ENCODE peak calls at places on chromosomes 12 and 14, in seven cellular contexts. F, C, L, T, M, G and H are unnamed samples.

GRCh38 chr12:49552425-49552824 is 13.6 kb downstream of the KCNH3 start:
- DNase-seq in F (no peak), C (no peak), L (no peak), T (no peak), M (no peak), G (no peak), H (no peak)

GRCh38 chr12:41151789-41152188 is 36.3 kb upstream of the PDZRN4 start:
- DNase-seq in F (no peak), C (no peak), L (no peak), T (peak; percentile 1), M (no peak), G (no peak), H (no peak)

GRCh38 chr12:54213084-54213483 is 24.3 kb upstream of the SMUG1 start:
- DNase-seq in F (no peak), C (no peak), L (peak; percentile 54), T (no peak), M (no peak), G (no peak), H (no peak)

GRCh38 chr12:47024463-47024862 is 55.0 kb upstream of the PCED1B start:
- DNase-seq in F (no peak), C (no peak), L (no peak), T (no peak), M (no peak), G (no peak), H (peak; percentile 68)

GRCh38 chr14:101068958-101069549 is 165.5 kb upstream of the RTL1 start:
- DNase-seq in F (peak; percentile 30), C (peak; percentile 10), L (peak; percentile 28), T (no peak), M (no peak), G (peak; percentile 54), H (no peak)

GRCh38 chr12:94175763-94176660 is 27.6 kb downstream of the PLXNC1 start:
- DNase-seq in F (no peak), C (no peak), L (no peak), T (no peak), M (no peak), G (no peak), H (no peak)

GRCh38 chr12:111201036-111201435 is 167.9 kb downstream of the PHETA1 start:
- DNase-seq in F (no peak), C (no peak), L (peak; percentile 76), T (no peak), M (no peak), G (no peak), H (no peak)

GRCh38 chr14:22333408-22334274 is 255.4 kb downstream of the DAD1 start:
- DNase-seq in F (no peak), C (no peak), L (peak; percentile 63), T (peak; percentile 51), M (no peak), G (no peak), H (peak; percentile 55)

GRCh38 chr12:40286583-40286982 is 61.8 kb downstream of the LRRK2 start:
- DNase-seq in F (no peak), C (no peak), L (no peak), T (no peak), M (no peak), G (no peak), H (no peak)

GRCh38 chr12:75705749-75706719 is 194.6 kb upstream of the KRR1 start:
- DNase-seq in F (peak; percentile 54), C (no peak), L (no peak), T (peak; percentile 88), M (no peak), G (no peak), H (peak; percentile 77)

GRCh38 chr14:59310644-59311043 is 122.2 kb downstream of the DAAM1 start:
- DNase-seq in F (no peak), C (no peak), L (no peak), T (peak; percentile 35), M (no peak), G (no peak), H (no peak)

GRCh38 chr12:124774462-124775167 is 89.0 kb downstream of the SCARB1 start:
- DNase-seq in F (no peak), C (no peak), L (no peak), T (no peak), M (peak; percentile 7), G (no peak), H (peak; percentile 83)

GRCh38 chr14:82075566-82075965 is 541.9 kb upstream of the SEL1L start:
- DNase-seq in F (peak; percentile 63), C (no peak), L (peak; percentile 91), T (no peak), M (no peak), G (no peak), H (no peak)

GRCh38 chr12:96889273-96889933 is 17.7 kb upstream of the NEDD1 start:
- DNase-seq in F (no peak), C (no peak), L (no peak), T (peak; percentile 66), M (no peak), G (no peak), H (peak; percentile 11)

GRCh38 chr14:65035049-65035448 is 48.4 kb downstream of the FNTB start:
- DNase-seq in F (no peak), C (no peak), L (no peak), T (no peak), M (no peak), G (peak; percentile 82), H (peak; percentile 69)

GRCh38 chr12:89417246-89417977 is 65.1 kb upstream of the DUSP6 start:
- DNase-seq in F (no peak), C (no peak), L (no peak), T (no peak), M (no peak), G (no peak), H (peak; percentile 27)

GRCh38 chr14:38206689-38207088 is 1.0 kb upstream of the SSTR1 start:
- DNase-seq in F (no peak), C (no peak), L (no peak), T (no peak), M (no peak), G (no peak), H (no peak)
- H3K27me3 ChIP-seq in F (no peaks in the 10 kb centered on the region), C (peaks cover 38% of the 10 kb centered on the region), L (peaks cover 63% of the 10 kb centered on the region), T (peaks cover 24% of the 10 kb centered on the region), M (peaks cover 7% of the 10 kb centered on the region), G (peaks cover 28% of the 10 kb centered on the region), H (no peaks in the 10 kb centered on the region)

GRCh38 chr12:92505373-92506340 is 197.1 kb upstream of the PLEKHG7 start:
- DNase-seq in F (peak; percentile 58), C (peak; percentile 59), L (no peak), T (no peak), M (peak; percentile 59), G (peak; percentile 84), H (no peak)

GRCh38 chr12:92503029-92503931 is 199.5 kb upstream of the PLEKHG7 start:
- DNase-seq in F (no peak), C (no peak), L (no peak), T (no peak), M (no peak), G (no peak), H (no peak)

GRCh38 chr12:92506460-92506859 is 196.3 kb upstream of the PLEKHG7 start:
- DNase-seq in F (no peak), C (no peak), L (no peak), T (no peak), M (no peak), G (no peak), H (no peak)

GRCh38 chr12:92503977-92504966 is 198.5 kb upstream of the PLEKHG7 start:
- DNase-seq in F (peak; percentile 58), C (peak; percentile 51), L (no peak), T (no peak), M (no peak), G (no peak), H (no peak)

DNA sequence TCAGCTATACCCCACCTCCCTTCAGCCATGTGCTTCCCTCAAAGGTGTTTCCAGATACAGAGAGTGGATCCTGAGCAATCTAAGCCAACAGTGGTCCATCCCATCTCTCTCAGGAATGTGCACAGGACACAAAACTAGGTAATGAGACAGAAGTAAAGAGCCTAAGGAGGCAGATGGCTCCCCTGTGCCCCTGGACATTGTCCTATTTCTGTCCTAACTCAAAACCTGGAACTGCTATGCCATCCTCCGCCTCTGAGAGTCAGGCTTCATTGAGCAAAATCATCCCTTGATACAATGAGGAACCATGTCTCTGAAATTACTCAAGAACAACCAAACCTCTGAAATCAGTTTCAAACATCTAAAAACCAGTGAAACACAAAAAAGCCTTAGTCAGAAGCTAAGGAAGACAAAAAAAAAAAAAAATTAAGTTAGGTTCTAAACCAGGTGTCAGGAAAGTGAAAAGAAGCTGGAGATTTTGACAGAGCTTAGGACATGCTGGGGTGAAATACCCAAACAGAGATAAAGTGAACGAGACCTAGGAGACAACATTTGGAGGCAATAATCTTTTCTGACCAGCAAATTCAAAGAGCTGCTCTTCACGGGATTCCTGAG is 200.3 kb upstream of the PLEKHG7 start:
- DNase-seq in F (no peak), C (no peak), L (no peak), T (no peak), M (no peak), G (no peak), H (no peak)
- H3K4me3 ChIP-seq in F (peak overlapping the region; percentile 25), C (no peak overlapping the region), L (no peak overlapping the region), T (no peak overlapping the region), M (no peak overlapping the region), G (no peak overlapping the region), H (no peak overlapping the region)

DNA sequence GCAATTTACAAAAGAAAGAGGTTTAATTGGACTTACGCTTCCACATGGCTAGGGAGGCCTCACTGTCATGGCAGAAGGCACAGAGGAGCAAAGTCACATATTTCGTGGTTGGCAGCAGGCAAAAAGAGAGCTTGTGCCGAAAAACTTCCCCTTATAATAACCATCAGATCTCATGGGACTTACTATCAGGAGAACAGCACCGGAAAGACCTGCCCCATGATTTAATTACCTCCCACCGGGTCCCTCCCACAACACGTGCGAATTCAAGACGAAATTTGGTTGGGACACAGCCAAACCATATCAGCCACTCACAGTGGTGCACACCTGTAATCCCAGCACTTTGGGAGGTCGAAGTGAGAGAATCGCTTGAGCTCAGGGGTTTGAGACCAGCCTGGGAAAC is 68.5 kb downstream of the FBXL14 start:
- DNase-seq in F (no peak), C (no peak), L (peak; percentile 37), T (no peak), M (no peak), G (no peak), H (no peak)
- H3K27me3 ChIP-seq in F (no peaks in the 10 kb centered on the region), C (peaks cover 21% of the 10 kb centered on the region), L (peaks cover 40% of the 10 kb centered on the region), T (peaks cover 4% of the 10 kb centered on the region), M (peaks cover 13% of the 10 kb centered on the region), G (peaks cover 5% of the 10 kb centered on the region), H (no peaks in the 10 kb centered on the region)

DNA sequence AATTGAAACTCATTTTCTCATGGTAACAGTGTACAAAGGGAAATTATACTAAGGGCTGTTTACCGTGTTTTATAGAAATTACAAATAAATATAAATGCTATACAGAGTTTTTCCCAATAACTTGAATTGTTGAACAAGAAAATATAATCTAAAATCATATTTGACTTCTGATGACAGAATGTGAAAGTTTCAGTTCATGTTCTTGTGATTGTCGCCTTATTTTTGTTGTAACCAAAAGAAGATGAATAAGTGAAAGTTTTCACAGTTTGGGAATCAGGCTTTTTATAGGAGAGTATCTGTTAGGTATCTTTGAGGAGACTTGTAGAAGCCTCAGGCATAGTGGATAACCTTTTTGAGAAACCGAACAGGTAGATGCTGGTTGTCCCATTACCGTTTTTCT is 28.1 kb downstream of the ANO6 start:
- DNase-seq in F (no peak), C (no peak), L (no peak), T (no peak), M (no peak), G (no peak), H (no peak)
- H3K4me3 ChIP-seq in F (no peak overlapping the region), C (no peak overlapping the region), L (no peak overlapping the region), T (no peak overlapping the region), M (no peak overlapping the region), G (peak overlapping the region; percentile 16), H (no peak overlapping the region)